ENCODE peak calls at places on chromosomes 13 and 19, in eight cellular contexts. J is neural progenitor cell, Y is uterus, X is IMR-90, V is heart right ventricle, P is body of pancreas, E is colonic mucosa, A is A549. B is an unnamed sample. For H3K4me1, the result is how much of the 10 kb centered on the place peaks cover.

GRCh38 chr19:30811397-30812098 is 439.4 kb downstream of the ZNF536 start:
- DNase-seq in V (no peak), Y (no peak), J (no peak), X (no peak), A (no peak), P (no peak), E (no peak), B (no peak)

GRCh38 chr13:43298799-43299198 is 275.4 kb downstream of the DNAJC15 start:
- DNase-seq in P (no peak), Y (no peak), J (no peak), E (no peak), V (no peak), X (no peak), A (no peak), B (no peak)

GRCh38 chr13:46405457-46405856 is 18.4 kb upstream of the RUBCNL start:
- DNase-seq in X (no peak), E (no peak), V (no peak), J (no peak), Y (no peak), A (no peak), P (no peak), B (no peak)

GRCh38 chr13:39038569-39038898 is 278 bp downstream of the NHLRC3 start:
- DNase-seq in Y (no peak), J (no peak), P (no peak), V (no peak), X (no peak), E (peak), A (no peak), B (peak)

GRCh38 chr13:106867249-106867648 is 299.3 kb upstream of the ARGLU1 start:
- DNase-seq in E (no peak), Y (no peak), J (peak), A (no peak), X (no peak), P (no peak), V (no peak), B (no peak)

GRCh38 chr13:45737571-45738002 is 35.5 kb downstream of the CBY2 start:
- DNase-seq in V (no peak), J (no peak), P (no peak), X (no peak), A (no peak), E (no peak), Y (no peak), B (peak)

GRCh38 chr13:49292742-49293498 is 45.2 kb downstream of the CDADC1 start:
- DNase-seq in Y (no peak), V (peak), A (no peak), X (peak), J (no peak), P (no peak), E (no peak), B (no peak)

GRCh38 chr13:34587586-34587985 is 354.5 kb upstream of the NBEA start:
- DNase-seq in J (no peak), A (no peak), E (no peak), Y (no peak), P (no peak), V (no peak), X (no peak), B (no peak)

GRCh38 chr19:13987101-13987890 is 18.8 kb downstream of the RFX1 start:
- DNase-seq in E (no peak), X (no peak), Y (no peak), J (no peak), A (no peak), V (peak), P (no peak), B (no peak)

GRCh38 chr13:91280806-91281205 is 66.7 kb upstream of the MIR17HG start:
- DNase-seq in V (no peak), X (no peak), J (no peak), P (no peak), Y (no peak), A (no peak), E (no peak), B (no peak)

GRCh38 chr19:40815223-40815622 is 16.2 kb downstream of the EGLN2 start:
- DNase-seq in Y (no peak), J (peak), A (no peak), X (no peak), P (no peak), V (no peak), E (no peak), B (no peak)

GRCh38 chr13:67351915-67352314 is 121.8 kb upstream of the PCDH9 start:
- DNase-seq in A (no peak), P (no peak), X (peak), J (no peak), E (no peak), V (no peak), Y (no peak), B (no peak)

GRCh38 chr19:11924886-11925583 is at the start of gene ZNF700:
- DNase-seq in E (peak), P (peak), X (peak), V (peak), A (peak), Y (peak), J (peak), B (peak)

GRCh38 chr19:5331790-5332189 is 8.8 kb downstream of the PTPRS start:
- DNase-seq in E (no peak), X (no peak), A (no peak), V (no peak), P (no peak), J (no peak), Y (no peak), B (no peak)

GRCh38 chr13:48804836-48805601 is 151.3 kb downstream of the CYSLTR2 start:
- DNase-seq in E (no peak), A (no peak), V (no peak), Y (no peak), J (no peak), X (no peak), P (no peak), B (no peak)

GRCh38 chr13:112583592-112584277 is 4.2 kb downstream of the TUBGCP3 start:
- DNase-seq in J (no peak), P (no peak), X (no peak), E (peak), Y (no peak), V (no peak), A (no peak), B (no peak)

GRCh38 chr19:15836595-15837398 is 21.3 kb upstream of the OR10H1 start:
- DNase-seq in X (peak), V (peak), E (peak), J (no peak), Y (peak), A (peak), P (peak), B (peak)

GRCh38 chr19:36460046-36460445 is 29.3 kb downstream of the ZNF566 start:
- DNase-seq in P (no peak), E (no peak), V (no peak), X (peak), Y (no peak), A (no peak), J (no peak), B (no peak)

GRCh38 chr19:10290876-10291553 is 1.3 kb downstream of the ICAM5 start:
- DNase-seq in V (peak), Y (no peak), A (no peak), J (peak), X (peak), E (peak), P (no peak), B (peak)

GRCh38 chr19:33778089-33778791 is 18.4 kb upstream of the KCTD15 start:
- DNase-seq in J (peak), A (peak), Y (peak), P (peak), V (peak), X (peak), E (peak), B (peak)

GRCh38 chr13:112982281-112983041 is 13.4 kb downstream of the MCF2L start:
- DNase-seq in Y (no peak), E (no peak), V (no peak), X (no peak), J (no peak), A (no peak), P (no peak), B (no peak)

GRCh38 chr19:3095375-3096191 is 1.4 kb downstream of the GNA11 start:
- DNase-seq in Y (no peak), E (peak), A (no peak), J (peak), X (no peak), V (no peak), P (no peak), B (no peak)

GRCh38 chr19:10706990-10707389 is 5.8 kb downstream of the QTRT1 start:
- DNase-seq in J (no peak), A (no peak), P (no peak), X (peak), E (no peak), V (no peak), Y (no peak), B (no peak)

GRCh38 chr19:44741258-44741731 is 7.2 kb upstream of the BCL3 start:
- DNase-seq in Y (no peak), E (peak), J (no peak), X (no peak), V (no peak), P (peak), A (no peak), B (no peak)

GRCh38 chr13:111920932-111921705 is 145.8 kb upstream of the SOX1 start:
- DNase-seq in J (no peak), Y (no peak), E (no peak), X (no peak), P (peak), V (no peak), A (no peak), B (no peak)

GRCh38 chr13:36297600-36298338 is at the start of gene CCDC169:
- DNase-seq in E (peak), J (peak), Y (peak), A (peak), X (peak), P (peak), V (peak), B (peak)

GRCh38 chr19:53091413-53091812 is 11.8 kb downstream of the ZNF160 start:
- DNase-seq in E (no peak), Y (no peak), P (no peak), X (no peak), V (no peak), J (peak), A (no peak), B (no peak)

GRCh38 chr13:80131204-80131603 is 209.7 kb downstream of the SPRY2 start:
- DNase-seq in J (peak), V (peak), P (peak), A (peak), Y (peak), X (peak), E (peak), B (peak)

GRCh38 chr19:29093553-29093908 is 119.4 kb downstream of the UQCRFS1 start:
- DNase-seq in V (no peak), E (no peak), P (no peak), J (no peak), A (no peak), X (no peak), Y (no peak), B (no peak)

GRCh38 chr19:10191347-10191746 is 3.4 kb downstream of the DNMT1 start:
- DNase-seq in V (no peak), J (no peak), E (no peak), X (peak), A (no peak), Y (peak), P (no peak), B (no peak)

GRCh38 chr13:92829930-92830329 is 396.7 kb upstream of the GPC6 start:
- DNase-seq in E (no peak), V (no peak), X (no peak), A (no peak), J (no peak), Y (no peak), P (no peak), B (no peak)

GRCh38 chr13:87234981-87235380 is 436.2 kb upstream of the SLITRK5 start:
- DNase-seq in P (no peak), V (no peak), X (peak), J (no peak), A (no peak), E (no peak), Y (no peak), B (no peak)

GRCh38 chr13:114285166-114285808 is 3.9 kb downstream of the UPF3A start:
- DNase-seq in E (no peak), A (no peak), Y (no peak), V (no peak), J (no peak), P (no peak), X (peak), B (no peak)

GRCh38 chr19:33703821-33704220 is 82.1 kb downstream of the CHST8 start:
- DNase-seq in E (no peak), P (no peak), X (no peak), V (no peak), J (no peak), A (no peak), Y (no peak), B (no peak)

GRCh38 chr19:23673132-23673531 is 13.9 kb downstream of the ZNF675 start:
- DNase-seq in A (no peak), V (no peak), J (no peak), Y (no peak), X (no peak), P (no peak), E (no peak), B (no peak)

GRCh38 chr13:39419866-39420265 is 183.1 kb downstream of the LHFPL6 start:
- DNase-seq in Y (no peak), J (peak), P (no peak), E (no peak), A (no peak), V (no peak), X (no peak), B (no peak)

GRCh38 chr13:79837741-79838450 is 356.9 kb downstream of the NDFIP2 start:
- DNase-seq in E (no peak), X (peak), A (no peak), Y (no peak), J (no peak), V (no peak), P (no peak), B (no peak)

GRCh38 chr13:51147732-51148131 is 36.7 kb upstream of the C13orf42 start:
- DNase-seq in Y (no peak), E (no peak), V (no peak), J (no peak), P (no peak), A (no peak), X (no peak), B (no peak)
- H3K4me3 ChIP-seq in Y (no peak), E (no peak), V (no peak), J (no peak), P (no peak), A (no peak), X (no peak), B (no peak)

GRCh38 chr19:55220525-55220924 is 8.0 kb downstream of the TMEM86B start:
- DNase-seq in Y (no peak), J (peak), A (no peak), P (no peak), E (no peak), X (no peak), V (no peak), B (no peak)
- H3K4me1 ChIP-seq in Y (under half), J (under half), A (under half), P (under half), E (under half), X (under half), V (under half), B (under half)

GRCh38 chr19:51722492-51722891 is 1.3 kb downstream of the HAS1 start:
- DNase-seq in P (no peak), A (no peak), Y (no peak), J (no peak), X (no peak), E (no peak), V (no peak), B (no peak)
- H3K4me3 ChIP-seq in P (no peak), A (no peak), Y (no peak), J (no peak), X (no peak), E (no peak), V (no peak), B (no peak)

DNA sequence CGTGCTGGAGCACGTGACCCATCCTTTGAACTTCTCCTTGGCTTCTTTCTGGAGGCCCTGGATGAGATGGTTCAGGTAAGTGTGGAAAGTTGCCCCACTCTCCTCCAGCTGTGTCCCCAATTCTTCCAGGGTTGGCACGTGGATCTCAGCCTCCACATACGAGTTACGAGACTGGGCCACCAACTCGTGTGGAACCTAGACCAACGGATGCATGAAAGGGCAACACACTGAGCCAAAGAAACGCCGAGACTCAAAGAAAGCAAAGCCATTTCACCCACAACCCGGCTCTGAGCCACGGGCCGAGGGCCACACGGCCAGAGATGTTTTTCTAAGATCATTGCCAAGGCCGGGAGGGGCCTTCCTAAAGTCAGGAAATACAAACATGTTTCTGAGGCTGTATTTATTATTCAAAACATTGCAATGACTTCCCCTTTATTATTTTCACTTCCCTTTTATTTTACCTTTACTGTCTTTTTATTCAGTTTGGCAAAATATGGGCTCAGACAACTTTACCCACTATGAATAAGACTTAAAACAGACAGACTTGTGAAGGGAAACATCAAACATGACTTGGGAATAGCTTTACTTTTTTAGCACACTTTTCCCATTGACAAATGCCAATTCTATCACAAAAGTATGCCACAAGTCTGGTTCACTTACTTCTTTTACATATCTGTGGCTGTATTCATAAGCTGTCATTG is 94.6 kb downstream of the KL start:
- DNase-seq in A (no peak), Y (no peak), P (no peak), J (no peak), E (peak), V (peak), X (peak), B (peak)
- H3K4me1 ChIP-seq in A (under half), Y (under half), P (under half), J (under half), E (under half), V (under half), X (half or more), B (under half)

DNA sequence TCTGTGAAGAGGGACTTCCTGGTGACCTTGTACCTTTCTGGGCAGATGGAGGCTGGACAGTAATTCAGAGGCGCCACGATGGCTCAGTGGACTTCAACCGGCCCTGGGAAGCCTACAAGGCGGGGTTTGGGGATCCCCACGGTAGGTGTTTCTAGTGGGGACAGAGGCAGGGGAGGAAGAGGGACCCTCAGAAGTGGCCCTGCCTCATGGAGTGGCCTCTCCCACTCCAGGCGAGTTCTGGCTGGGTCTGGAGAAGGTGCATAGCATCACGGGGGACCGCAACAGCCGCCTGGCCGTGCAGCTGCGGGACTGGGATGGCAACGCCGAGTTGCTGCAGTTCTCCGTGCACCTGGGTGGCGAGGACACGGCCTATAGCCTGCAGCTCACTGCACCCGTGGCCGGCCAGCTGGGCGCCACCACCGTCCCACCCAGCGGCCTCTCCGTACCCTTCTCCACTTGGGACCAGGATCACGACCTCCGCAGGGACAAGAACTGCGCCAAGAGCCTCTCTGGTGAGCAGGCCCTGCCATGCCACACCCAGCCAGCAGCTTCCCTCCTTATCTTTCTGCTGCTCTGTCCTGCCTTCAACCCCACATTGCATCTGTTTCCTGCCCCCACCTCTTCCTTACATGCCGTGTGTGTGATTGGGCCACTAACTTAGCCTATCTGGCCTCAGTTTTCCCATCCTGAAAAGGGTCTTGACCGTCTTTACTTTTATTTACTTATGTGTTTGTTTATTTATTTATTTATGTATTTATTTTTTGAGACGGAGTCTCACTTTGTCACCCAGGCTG is 7.3 kb downstream of the ANGPTL4 start:
- DNase-seq in E (no peak), Y (no peak), V (no peak), X (no peak), J (no peak), A (no peak), P (no peak), B (no peak)
- H3K4me3 ChIP-seq in E (no peak), Y (no peak), V (no peak), X (no peak), J (no peak), A (no peak), P (no peak), B (no peak)

GRCh38 chr19:1619094-1619439 is 13.8 kb upstream of the UQCR11 start:
- DNase-seq in V (no peak), P (no peak), Y (no peak), E (no peak), A (no peak), J (no peak), X (no peak), B (no peak)
- H3K4me1 ChIP-seq in V (under half), P (under half), Y (under half), E (under half), A (under half), J (under half), X (under half), B (under half)

B was measured in HAP-1.